ENCODE peak calls at places on chromosome 20, in six cellular contexts. One of them, this sample, is unnamed.

GRCh38 chr20:2692036-2692885 is at the start of gene EBF4:
- DNase-seq in stimulated activated CD4-positive, alpha-beta T cell treated with anti-CD3 and anti-CD28 coated beads, Interleukin-12 subunit alpha, Interleukin-12 subunit beta, amount 100 ng/mL, for 48 hours: no peak
- DNase-seq in CD8-positive, alpha-beta memory T cell: peak
- DNase-seq in GM06990: peak
- DNase-seq in GM13976: peak
- DNase-seq in pons: no peak
- DNase-seq in this sample: peak

GRCh38 chr20:2840138-2840966 is at the start of the genes PCED1A and VPS16:
- DNase-seq in stimulated activated CD4-positive, alpha-beta T cell treated with anti-CD3 and anti-CD28 coated beads, Interleukin-12 subunit alpha, Interleukin-12 subunit beta, amount 100 ng/mL, for 48 hours: peak
- DNase-seq in CD8-positive, alpha-beta memory T cell: peak
- DNase-seq in GM06990: peak
- DNase-seq in GM13976: peak
- DNase-seq in pons: peak
- DNase-seq in this sample: peak

GRCh38 chr20:59821201-59821600 is 112.2 kb downstream of the SYCP2 start:
- DNase-seq in stimulated activated CD4-positive, alpha-beta T cell treated with anti-CD3 and anti-CD28 coated beads, Interleukin-12 subunit alpha, Interleukin-12 subunit beta, amount 100 ng/mL, for 48 hours: no peak
- DNase-seq in CD8-positive, alpha-beta memory T cell: no peak
- DNase-seq in GM06990: no peak
- DNase-seq in GM13976: peak
- DNase-seq in pons: no peak
- DNase-seq in this sample: no peak

GRCh38 chr20:59307270-59307669 is 6.9 kb downstream of the EDN3 start:
- DNase-seq in stimulated activated CD4-positive, alpha-beta T cell treated with anti-CD3 and anti-CD28 coated beads, Interleukin-12 subunit alpha, Interleukin-12 subunit beta, amount 100 ng/mL, for 48 hours: no peak
- DNase-seq in CD8-positive, alpha-beta memory T cell: no peak
- DNase-seq in GM06990: no peak
- DNase-seq in GM13976: no peak
- DNase-seq in pons: no peak
- DNase-seq in this sample: no peak

GRCh38 chr20:40633123-40633850 is 55.7 kb downstream of the MAFB start:
- DNase-seq in stimulated activated CD4-positive, alpha-beta T cell treated with anti-CD3 and anti-CD28 coated beads, Interleukin-12 subunit alpha, Interleukin-12 subunit beta, amount 100 ng/mL, for 48 hours: no peak
- DNase-seq in CD8-positive, alpha-beta memory T cell: no peak
- DNase-seq in GM06990: no peak
- DNase-seq in GM13976: no peak
- DNase-seq in pons: no peak
- DNase-seq in this sample: no peak

GRCh38 chr20:53738039-53738944 is 144.7 kb upstream of the ZNF217 start:
- DNase-seq in stimulated activated CD4-positive, alpha-beta T cell treated with anti-CD3 and anti-CD28 coated beads, Interleukin-12 subunit alpha, Interleukin-12 subunit beta, amount 100 ng/mL, for 48 hours: no peak
- DNase-seq in CD8-positive, alpha-beta memory T cell: no peak
- DNase-seq in GM06990: no peak
- DNase-seq in GM13976: no peak
- DNase-seq in pons: peak
- DNase-seq in this sample: peak

GRCh38 chr20:57658447-57659130 is 38.4 kb upstream of the ZBP1 start:
- DNase-seq in stimulated activated CD4-positive, alpha-beta T cell treated with anti-CD3 and anti-CD28 coated beads, Interleukin-12 subunit alpha, Interleukin-12 subunit beta, amount 100 ng/mL, for 48 hours: no peak
- DNase-seq in CD8-positive, alpha-beta memory T cell: no peak
- DNase-seq in GM06990: no peak
- DNase-seq in GM13976: peak
- DNase-seq in pons: no peak
- DNase-seq in this sample: peak

GRCh38 chr20:19205999-19206398 is 6.4 kb upstream of the SLC24A3 start:
- DNase-seq in stimulated activated CD4-positive, alpha-beta T cell treated with anti-CD3 and anti-CD28 coated beads, Interleukin-12 subunit alpha, Interleukin-12 subunit beta, amount 100 ng/mL, for 48 hours: peak
- DNase-seq in CD8-positive, alpha-beta memory T cell: peak
- DNase-seq in GM06990: peak
- DNase-seq in GM13976: peak
- DNase-seq in pons: peak
- DNase-seq in this sample: peak

GRCh38 chr20:58938541-58938940 is 42.5 kb upstream of the NELFCD start:
- DNase-seq in stimulated activated CD4-positive, alpha-beta T cell treated with anti-CD3 and anti-CD28 coated beads, Interleukin-12 subunit alpha, Interleukin-12 subunit beta, amount 100 ng/mL, for 48 hours: no peak
- DNase-seq in CD8-positive, alpha-beta memory T cell: no peak
- DNase-seq in GM06990: peak
- DNase-seq in GM13976: no peak
- DNase-seq in pons: peak
- DNase-seq in this sample: no peak

GRCh38 chr20:15359056-15359455 is 1021.6 kb upstream of the FLRT3 start:
- DNase-seq in stimulated activated CD4-positive, alpha-beta T cell treated with anti-CD3 and anti-CD28 coated beads, Interleukin-12 subunit alpha, Interleukin-12 subunit beta, amount 100 ng/mL, for 48 hours: no peak
- DNase-seq in CD8-positive, alpha-beta memory T cell: no peak
- DNase-seq in GM06990: no peak
- DNase-seq in GM13976: no peak
- DNase-seq in pons: no peak
- DNase-seq in this sample: no peak

GRCh38 chr20:62993856-62994494 is 12.8 kb downstream of the BHLHE23 start:
- DNase-seq in stimulated activated CD4-positive, alpha-beta T cell treated with anti-CD3 and anti-CD28 coated beads, Interleukin-12 subunit alpha, Interleukin-12 subunit beta, amount 100 ng/mL, for 48 hours: no peak
- DNase-seq in CD8-positive, alpha-beta memory T cell: no peak
- DNase-seq in GM06990: no peak
- DNase-seq in GM13976: no peak
- DNase-seq in pons: no peak
- DNase-seq in this sample: no peak

GRCh38 chr20:57829336-57829735 is 119.5 kb upstream of the PMEPA1 start:
- DNase-seq in stimulated activated CD4-positive, alpha-beta T cell treated with anti-CD3 and anti-CD28 coated beads, Interleukin-12 subunit alpha, Interleukin-12 subunit beta, amount 100 ng/mL, for 48 hours: no peak
- DNase-seq in CD8-positive, alpha-beta memory T cell: no peak
- DNase-seq in GM06990: no peak
- DNase-seq in GM13976: no peak
- DNase-seq in pons: no peak
- DNase-seq in this sample: no peak

GRCh38 chr20:48831702-48832422 is 4.1 kb upstream of the PREX1 start:
- DNase-seq in stimulated activated CD4-positive, alpha-beta T cell treated with anti-CD3 and anti-CD28 coated beads, Interleukin-12 subunit alpha, Interleukin-12 subunit beta, amount 100 ng/mL, for 48 hours: no peak
- DNase-seq in CD8-positive, alpha-beta memory T cell: no peak
- DNase-seq in GM06990: no peak
- DNase-seq in GM13976: no peak
- DNase-seq in pons: peak
- DNase-seq in this sample: peak

GRCh38 chr20:54132612-54133433 is 41.0 kb downstream of the CYP24A1 start:
- DNase-seq in stimulated activated CD4-positive, alpha-beta T cell treated with anti-CD3 and anti-CD28 coated beads, Interleukin-12 subunit alpha, Interleukin-12 subunit beta, amount 100 ng/mL, for 48 hours: no peak
- DNase-seq in CD8-positive, alpha-beta memory T cell: no peak
- DNase-seq in GM06990: no peak
- DNase-seq in GM13976: no peak
- DNase-seq in pons: no peak
- DNase-seq in this sample: no peak

GRCh38 chr20:35607003-35607735 is 8.5 kb upstream of the SPAG4 start:
- DNase-seq in stimulated activated CD4-positive, alpha-beta T cell treated with anti-CD3 and anti-CD28 coated beads, Interleukin-12 subunit alpha, Interleukin-12 subunit beta, amount 100 ng/mL, for 48 hours: no peak
- DNase-seq in CD8-positive, alpha-beta memory T cell: no peak
- DNase-seq in GM06990: no peak
- DNase-seq in GM13976: no peak
- DNase-seq in pons: no peak
- DNase-seq in this sample: peak

GRCh38 chr20:6395695-6396094 is 272.9 kb upstream of the FERMT1 start:
- DNase-seq in stimulated activated CD4-positive, alpha-beta T cell treated with anti-CD3 and anti-CD28 coated beads, Interleukin-12 subunit alpha, Interleukin-12 subunit beta, amount 100 ng/mL, for 48 hours: no peak
- DNase-seq in CD8-positive, alpha-beta memory T cell: no peak
- DNase-seq in GM06990: no peak
- DNase-seq in GM13976: no peak
- DNase-seq in pons: no peak
- DNase-seq in this sample: no peak

GRCh38 chr20:37220796-37221195 is 40.8 kb downstream of the GHRH start:
- DNase-seq in stimulated activated CD4-positive, alpha-beta T cell treated with anti-CD3 and anti-CD28 coated beads, Interleukin-12 subunit alpha, Interleukin-12 subunit beta, amount 100 ng/mL, for 48 hours: no peak
- DNase-seq in CD8-positive, alpha-beta memory T cell: no peak
- DNase-seq in GM06990: no peak
- DNase-seq in GM13976: no peak
- DNase-seq in pons: no peak
- DNase-seq in this sample: no peak

GRCh38 chr20:18436847-18437246 is 30.0 kb downstream of the DZANK1 start:
- DNase-seq in stimulated activated CD4-positive, alpha-beta T cell treated with anti-CD3 and anti-CD28 coated beads, Interleukin-12 subunit alpha, Interleukin-12 subunit beta, amount 100 ng/mL, for 48 hours: no peak
- DNase-seq in CD8-positive, alpha-beta memory T cell: no peak
- DNase-seq in GM06990: no peak
- DNase-seq in GM13976: no peak
- DNase-seq in pons: no peak
- DNase-seq in this sample: no peak

GRCh38 chr20:7387638-7388193 is 552.5 kb downstream of the HAO1 start:
- DNase-seq in stimulated activated CD4-positive, alpha-beta T cell treated with anti-CD3 and anti-CD28 coated beads, Interleukin-12 subunit alpha, Interleukin-12 subunit beta, amount 100 ng/mL, for 48 hours: no peak
- DNase-seq in CD8-positive, alpha-beta memory T cell: no peak
- DNase-seq in GM06990: peak
- DNase-seq in GM13976: no peak
- DNase-seq in pons: no peak
- DNase-seq in this sample: no peak

GRCh38 chr20:5570442-5570841 is 179.8 kb upstream of the SHLD1 start:
- DNase-seq in stimulated activated CD4-positive, alpha-beta T cell treated with anti-CD3 and anti-CD28 coated beads, Interleukin-12 subunit alpha, Interleukin-12 subunit beta, amount 100 ng/mL, for 48 hours: no peak
- DNase-seq in CD8-positive, alpha-beta memory T cell: no peak
- DNase-seq in GM06990: no peak
- DNase-seq in GM13976: no peak
- DNase-seq in pons: peak
- DNase-seq in this sample: no peak

GRCh38 chr20:36862857-36863668 is 12.9 kb upstream of the TLDC2 start:
- DNase-seq in stimulated activated CD4-positive, alpha-beta T cell treated with anti-CD3 and anti-CD28 coated beads, Interleukin-12 subunit alpha, Interleukin-12 subunit beta, amount 100 ng/mL, for 48 hours: no peak
- DNase-seq in CD8-positive, alpha-beta memory T cell: no peak
- DNase-seq in GM06990: peak
- DNase-seq in GM13976: no peak
- DNase-seq in pons: no peak
- DNase-seq in this sample: no peak

GRCh38 chr20:56627122-56628014 is 1.7 kb upstream of the TFAP2C start:
- DNase-seq in stimulated activated CD4-positive, alpha-beta T cell treated with anti-CD3 and anti-CD28 coated beads, Interleukin-12 subunit alpha, Interleukin-12 subunit beta, amount 100 ng/mL, for 48 hours: no peak
- DNase-seq in CD8-positive, alpha-beta memory T cell: no peak
- DNase-seq in GM06990: peak
- DNase-seq in GM13976: no peak
- DNase-seq in pons: no peak
- DNase-seq in this sample: no peak

GRCh38 chr20:20073851-20074252 is 21.5 kb downstream of the CFAP61 start:
- DNase-seq in stimulated activated CD4-positive, alpha-beta T cell treated with anti-CD3 and anti-CD28 coated beads, Interleukin-12 subunit alpha, Interleukin-12 subunit beta, amount 100 ng/mL, for 48 hours: no peak
- DNase-seq in CD8-positive, alpha-beta memory T cell: no peak
- DNase-seq in GM06990: no peak
- DNase-seq in GM13976: no peak
- DNase-seq in pons: peak
- DNase-seq in this sample: no peak

GRCh38 chr20:49420811-49421295 is 61.6 kb downstream of the KCNB1 start:
- DNase-seq in stimulated activated CD4-positive, alpha-beta T cell treated with anti-CD3 and anti-CD28 coated beads, Interleukin-12 subunit alpha, Interleukin-12 subunit beta, amount 100 ng/mL, for 48 hours: no peak
- DNase-seq in CD8-positive, alpha-beta memory T cell: no peak
- DNase-seq in GM06990: no peak
- DNase-seq in GM13976: no peak
- DNase-seq in pons: no peak
- DNase-seq in this sample: no peak

GRCh38 chr20:49868538-49868937 is 46.8 kb downstream of the SPATA2 start:
- DNase-seq in stimulated activated CD4-positive, alpha-beta T cell treated with anti-CD3 and anti-CD28 coated beads, Interleukin-12 subunit alpha, Interleukin-12 subunit beta, amount 100 ng/mL, for 48 hours: no peak
- DNase-seq in CD8-positive, alpha-beta memory T cell: no peak
- DNase-seq in GM06990: no peak
- DNase-seq in GM13976: no peak
- DNase-seq in pons: no peak
- DNase-seq in this sample: no peak

GRCh38 chr20:24487648-24488047 is 18.2 kb downstream of the SYNDIG1 start:
- DNase-seq in stimulated activated CD4-positive, alpha-beta T cell treated with anti-CD3 and anti-CD28 coated beads, Interleukin-12 subunit alpha, Interleukin-12 subunit beta, amount 100 ng/mL, for 48 hours: no peak
- DNase-seq in CD8-positive, alpha-beta memory T cell: no peak
- DNase-seq in GM06990: no peak
- DNase-seq in GM13976: no peak
- DNase-seq in pons: no peak
- DNase-seq in this sample: no peak

GRCh38 chr20:56750430-56750829 is 121.3 kb downstream of the TFAP2C start:
- DNase-seq in stimulated activated CD4-positive, alpha-beta T cell treated with anti-CD3 and anti-CD28 coated beads, Interleukin-12 subunit alpha, Interleukin-12 subunit beta, amount 100 ng/mL, for 48 hours: no peak
- DNase-seq in CD8-positive, alpha-beta memory T cell: no peak
- DNase-seq in GM06990: no peak
- DNase-seq in GM13976: no peak
- DNase-seq in pons: no peak
- DNase-seq in this sample: no peak

This sample was measured in stomach.